ENCODE peak calls at places on chromosome 12, in six cellular contexts. T is mesendoderm, P is IMR-90, O is H9, W is H1, H is neuronal stem cell. G is an unnamed sample.

GRCh38 chr12:124322271-124322998 is 27.5 kb downstream of the RFLNA start:
- DNase-seq in T (no peak), P (peak; percentile 13), O (no peak), W (no peak), H (no peak), G (peak; percentile 31)

GRCh38 chr12:12214201-12214600 is 52.6 kb downstream of the LRP6 start:
- DNase-seq in T (peak; percentile 46), P (no peak), O (no peak), W (no peak), H (no peak), G (no peak)

GRCh38 chr12:46494424-46494823 is 121.9 kb upstream of the SLC38A2 start:
- DNase-seq in T (peak; percentile 95), P (peak; percentile 85), O (no peak), W (no peak), H (peak; percentile 29), G (peak; percentile 58)

GRCh38 chr12:12357697-12358476 is 1.0 kb downstream of the BORCS5 start:
- DNase-seq in T (no peak), P (peak; percentile 34), O (no peak), W (peak; percentile 33), H (no peak), G (no peak)

GRCh38 chr12:49893753-49894752 is 9.6 kb downstream of the FAIM2 start:
- DNase-seq in T (peak; percentile 74), P (peak; percentile 19), O (no peak), W (no peak), H (no peak), G (peak; percentile 42)

GRCh38 chr12:98465950-98466349 is 49.4 kb upstream of the TMPO start:
- DNase-seq in T (no peak), P (no peak), O (no peak), W (no peak), H (no peak), G (no peak)

GRCh38 chr12:30926243-30927209 is at the start of gene TSPAN11:
- DNase-seq in T (peak; percentile 64), P (peak; percentile 26), O (peak; percentile 76), W (peak; percentile 79), H (peak; percentile 80), G (peak; percentile 85)

GRCh38 chr12:25436206-25436912 is 116.7 kb downstream of the LMNTD1 start:
- DNase-seq in T (peak; percentile 75), P (peak; percentile 89), O (peak; percentile 47), W (peak; percentile 54), H (peak; percentile 52), G (peak; percentile 76)

DNA sequence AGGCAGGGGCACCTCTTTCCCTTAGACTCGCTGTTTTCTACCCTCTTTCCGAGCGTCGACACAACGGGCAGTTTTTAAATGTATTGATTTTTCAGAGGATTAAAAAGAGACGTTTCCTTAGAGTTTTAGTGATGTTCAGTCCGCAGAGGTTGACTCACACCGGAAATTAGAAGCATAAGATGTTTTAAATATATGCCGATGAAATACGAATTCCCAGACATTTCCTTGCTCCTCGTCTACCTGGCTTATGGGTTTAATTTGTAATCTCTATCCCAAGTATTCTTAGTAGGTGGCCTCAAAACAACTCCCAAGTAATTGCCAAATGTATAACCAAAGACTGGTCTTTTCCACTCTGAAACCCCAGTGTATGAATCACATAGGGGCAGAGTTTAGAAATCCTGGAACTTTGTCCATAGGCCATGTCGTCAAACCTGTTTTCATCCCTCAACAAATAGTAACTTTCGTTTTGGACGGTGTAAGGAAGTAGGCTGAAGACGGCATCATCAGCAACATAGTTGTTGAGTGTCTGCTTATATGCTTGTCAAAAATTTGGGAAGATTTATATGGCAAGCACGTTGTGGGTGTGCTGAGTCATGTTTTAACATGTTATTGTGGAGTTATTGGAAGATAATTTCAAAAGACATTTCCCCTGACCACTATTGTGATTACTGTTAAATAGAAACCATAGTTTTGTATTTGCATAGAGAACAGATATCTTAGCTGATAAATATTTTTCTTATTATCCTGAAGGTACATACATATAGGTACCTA is 824 bp downstream of the TBK1 start:
- DNase-seq in T (peak; percentile 27), P (peak; percentile 90), O (no peak), W (no peak), H (no peak), G (peak; percentile 97)
- H2BK120ac ChIP-seq in T (no peak overlapping the region), P (peak overlapping the region; percentile 58), O (no peak overlapping the region), W (no peak overlapping the region), H (no peak overlapping the region), G (no peak overlapping the region)

DNA sequence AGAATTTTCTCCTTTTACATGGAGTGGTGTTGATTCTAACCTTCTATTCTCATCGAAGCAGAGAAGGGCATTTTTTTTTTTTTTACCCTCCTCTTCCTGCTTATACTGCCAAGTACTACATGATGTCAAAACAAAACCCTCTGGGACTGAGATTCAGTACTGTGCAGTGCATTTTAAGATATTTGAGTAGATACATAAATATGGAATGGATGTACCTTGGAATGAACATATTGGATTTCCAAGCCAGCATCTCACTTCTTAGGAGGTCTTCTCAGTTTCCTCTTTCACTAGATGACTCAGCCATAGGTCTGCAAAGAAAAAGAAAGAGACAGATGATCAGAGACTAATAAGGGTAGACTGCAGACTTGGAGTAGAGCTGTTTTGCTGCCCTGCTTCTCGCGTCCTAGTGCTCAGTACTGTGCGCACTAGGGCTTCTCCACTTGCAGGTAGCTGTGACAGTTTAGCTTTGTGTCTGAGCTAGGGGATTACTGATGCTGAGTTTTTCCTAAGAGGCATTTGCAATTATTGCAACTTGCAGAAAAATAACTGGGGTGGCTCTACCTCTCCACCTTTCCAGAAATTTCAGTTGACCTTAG is 20.4 kb downstream of the TPH2 start:
- DNase-seq in T (peak; percentile 19), P (peak; percentile 79), O (no peak), W (no peak), H (no peak), G (peak; percentile 51)
- H2BK120ac ChIP-seq in T (peak overlapping the region; percentile 74), P (peak overlapping the region; percentile 100), O (no peak overlapping the region), W (no peak overlapping the region), H (no peak overlapping the region), G (no peak overlapping the region)

GRCh38 chr12:570237-570925 is 92.9 kb downstream of the NINJ2 start:
- DNase-seq in T (peak; percentile 89), P (peak; percentile 82), O (peak; percentile 89), W (peak; percentile 80), H (peak; percentile 45), G (peak; percentile 92)
- H2BK120ac ChIP-seq in T (no peak overlapping the region), P (peak overlapping the region; percentile 88), O (no peak overlapping the region), W (no peak overlapping the region), H (no peak overlapping the region), G (peak overlapping the region; percentile 90)

GRCh38 chr12:32895688-32896437 is 714 bp downstream of the PKP2 start:
- DNase-seq in T (no peak), P (no peak), O (peak; percentile 51), W (peak; percentile 62), H (no peak), G (peak; percentile 13)
- H2BK120ac ChIP-seq in T (no peak overlapping the region), P (no peak overlapping the region), O (no peak overlapping the region), W (no peak overlapping the region), H (no peak overlapping the region), G (no peak overlapping the region)

GRCh38 chr12:62854024-62854423 is 80.9 kb downstream of the PPM1H start:
- DNase-seq in T (no peak), P (no peak), O (no peak), W (no peak), H (no peak), G (no peak)
- H2BK120ac ChIP-seq in T (no peak overlapping the region), P (no peak overlapping the region), O (no peak overlapping the region), W (no peak overlapping the region), H (no peak overlapping the region), G (no peak overlapping the region)

DNA sequence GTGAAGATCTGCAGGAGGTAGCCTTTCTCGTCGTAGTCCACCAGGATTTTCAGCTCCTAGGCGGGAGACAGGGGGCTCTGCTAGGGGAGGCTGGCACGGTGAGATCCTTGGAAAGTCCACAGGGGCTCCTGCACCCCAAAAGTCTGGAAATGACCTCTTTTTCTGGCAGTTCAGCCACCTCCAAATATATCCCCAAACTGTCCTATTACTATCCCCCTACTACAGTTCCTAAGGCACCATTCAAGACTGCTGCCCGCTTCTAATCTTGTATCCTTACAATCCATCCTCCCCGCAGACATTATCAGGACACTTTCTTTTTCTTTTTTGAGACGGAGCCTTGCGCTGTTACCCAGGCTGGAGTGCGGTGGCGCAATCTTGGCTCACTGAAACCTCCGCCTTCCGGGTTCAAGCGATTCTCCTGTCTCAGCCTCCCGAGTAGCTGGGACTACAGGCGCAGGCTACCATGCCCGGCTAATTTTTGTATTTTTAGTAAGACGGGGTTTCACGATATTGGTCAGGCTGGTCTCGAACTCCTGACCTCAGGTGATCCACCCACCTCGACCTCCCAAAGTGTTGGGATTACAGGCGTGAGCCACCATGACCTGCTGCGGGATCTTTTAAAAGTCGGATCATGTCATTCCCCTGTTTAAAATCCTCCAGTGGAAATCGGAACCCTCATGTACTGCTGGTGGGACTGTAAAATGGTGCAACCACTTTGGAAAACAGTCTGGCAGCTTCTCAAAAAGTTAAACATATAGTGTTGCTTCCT is 18.5 kb downstream of the HPD start:
- DNase-seq in T (no peak), P (no peak), O (peak; percentile 14), W (no peak), H (no peak), G (no peak)
- H2BK120ac ChIP-seq in T (no peak overlapping the region), P (peak overlapping the region; percentile 48), O (no peak overlapping the region), W (no peak overlapping the region), H (no peak overlapping the region), G (no peak overlapping the region)

GRCh38 chr12:53232641-53233538 is 881 bp upstream of the RARG start:
- DNase-seq in T (peak; percentile 70), P (no peak), O (peak; percentile 76), W (no peak), H (no peak), G (peak; percentile 47)

GRCh38 chr12:53229454-53229853 is 2.6 kb downstream of the RARG start:
- DNase-seq in T (no peak), P (no peak), O (peak; percentile 25), W (no peak), H (no peak), G (no peak)

GRCh38 chr12:53231859-53232640 is at the start of gene RARG:
- DNase-seq in T (peak; percentile 64), P (no peak), O (peak; percentile 79), W (peak; percentile 83), H (no peak), G (peak; percentile 51)

GRCh38 chr12:53233671-53234091 is 1.7 kb upstream of the RARG start:
- DNase-seq in T (no peak), P (no peak), O (peak; percentile 56), W (no peak), H (no peak), G (no peak)

DNA sequence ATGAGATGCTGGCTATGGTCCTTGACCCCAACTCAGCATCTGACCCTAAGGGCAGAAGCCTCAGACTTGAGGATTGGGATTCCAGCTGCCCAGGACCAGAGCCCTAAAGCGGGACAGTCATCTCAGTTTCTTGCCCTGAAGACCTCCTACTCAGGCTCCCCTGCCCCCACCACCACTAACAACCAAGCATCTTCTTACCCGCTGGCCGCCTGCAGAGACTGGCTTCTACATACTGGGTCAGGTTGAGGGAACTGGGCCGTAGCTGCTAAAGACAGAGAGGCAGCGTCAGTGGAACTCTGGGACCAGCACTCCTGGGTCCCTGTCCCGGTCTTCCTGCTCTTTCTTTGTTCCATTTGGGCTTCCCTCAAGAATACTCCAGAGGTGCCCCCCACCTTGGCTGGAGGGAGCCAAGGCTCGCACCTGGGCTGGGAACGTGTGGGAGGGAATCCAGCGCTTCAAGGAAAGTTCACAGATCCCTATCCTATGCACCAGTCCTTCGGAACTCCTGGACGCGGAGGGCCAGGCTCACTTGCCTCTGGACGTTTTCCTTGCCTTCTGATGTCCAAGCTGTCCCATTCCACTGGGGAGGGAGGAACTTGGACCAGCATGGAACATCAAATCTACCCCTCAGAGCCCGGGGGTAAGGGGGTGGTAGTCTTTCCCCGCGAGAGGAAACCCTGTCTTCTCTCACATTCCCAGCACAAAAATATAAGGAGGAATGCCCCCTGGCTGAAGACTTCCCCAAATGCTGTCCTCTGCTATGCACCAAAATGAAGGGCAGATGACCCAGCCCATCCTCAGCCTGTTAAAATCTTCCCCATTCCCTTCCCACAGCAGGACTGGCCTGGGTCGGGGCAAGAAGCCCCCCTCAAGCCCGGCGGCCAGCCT is 794 bp downstream of the RARG start:
- DNase-seq in T (no peak), P (no peak), O (peak; percentile 35), W (peak; percentile 56), H (no peak), G (no peak)
- H2BK120ac ChIP-seq in T (peak overlapping the region; percentile 23), P (peak overlapping the region; percentile 66), O (no peak overlapping the region), W (peak overlapping the region; percentile 89), H (no peak overlapping the region), G (peak overlapping the region; percentile 42)